ENCODE peak calls at places on chromosomes 12 and 14, in five cellular contexts. P is A549, W is hepatocyte, O is thyroid gland, I is heart right ventricle. K is an unnamed sample.

GRCh38 chr14:29016050-29016900 is 249.7 kb downstream of the FOXG1 start:
- DNase-seq in P (peak; percentile 53), W (peak; percentile 59), O (no peak), I (no peak), K (no peak)

GRCh38 chr12:79935624-79936040 is 735 bp upstream of the PPP1R12A start:
- DNase-seq in P (no peak), W (no peak), O (peak; percentile 56), I (no peak), K (no peak)

GRCh38 chr12:132873724-132874123 is 13.7 kb downstream of the CHFR start:
- DNase-seq in P (no peak), W (no peak), O (no peak), I (no peak), K (no peak)

GRCh38 chr12:10128687-10129086 is 1.3 kb downstream of the CLEC7A start:
- DNase-seq in P (no peak), W (no peak), O (no peak), I (no peak), K (no peak)

GRCh38 chr12:14473707-14474287 is 93.9 kb downstream of the PLBD1 start:
- DNase-seq in P (peak; percentile 50), W (peak; percentile 8), O (no peak), I (no peak), K (peak; percentile 3)

GRCh38 chr14:65279510-65279909 is 133.0 kb upstream of the FUT8 start:
- DNase-seq in P (no peak), W (no peak), O (no peak), I (no peak), K (no peak)

GRCh38 chr14:68685419-68686211 is 107.3 kb downstream of the ZFP36L1 start:
- DNase-seq in P (no peak), W (peak; percentile 85), O (peak; percentile 63), I (no peak), K (peak; percentile 86)

GRCh38 chr12:132585177-132585576 is 25.2 kb downstream of the LRCOL1 start:
- DNase-seq in P (no peak), W (no peak), O (no peak), I (no peak), K (no peak)

GRCh38 chr14:30710870-30711269 is 88.8 kb downstream of the SCFD1 start:
- DNase-seq in P (no peak), W (no peak), O (no peak), I (no peak), K (no peak)

GRCh38 chr12:50740307-50740706 is 23.6 kb upstream of the ATF1 start:
- DNase-seq in P (no peak), W (no peak), O (no peak), I (no peak), K (no peak)

GRCh38 chr14:23308721-23309445 is 2.2 kb downstream of the BCL2L2 start:
- DNase-seq in P (no peak), W (no peak), O (no peak), I (no peak), K (no peak)
- H3K27ac ChIP-seq in P (peak overlapping the region; percentile 17), W (no peak overlapping the region), O (no peak overlapping the region), I (no peak overlapping the region), K (no peak overlapping the region)

DNA sequence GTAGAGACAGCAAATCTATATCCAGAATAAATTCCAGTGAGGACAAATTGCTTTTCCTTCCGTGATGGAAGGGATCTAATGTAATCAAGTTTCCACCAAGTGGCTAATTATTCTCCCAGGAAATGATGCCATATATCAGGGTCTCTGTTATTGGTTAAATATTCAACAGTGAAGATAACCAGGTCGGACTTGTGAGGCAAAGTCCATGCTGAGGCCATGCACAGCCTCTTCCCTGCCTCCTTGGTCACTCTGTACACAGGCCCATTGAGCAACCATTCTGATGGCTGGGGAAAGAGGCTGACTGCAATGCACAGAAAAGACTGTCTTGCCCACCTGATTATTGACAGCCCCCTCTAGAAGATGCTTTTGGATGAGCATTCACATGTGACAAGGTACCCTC is 90.1 kb downstream of the TNFAIP2 start:
- DNase-seq in P (no peak), W (peak; percentile 72), O (no peak), I (no peak), K (no peak)
- H3K27ac ChIP-seq in P (no peak overlapping the region), W (peak overlapping the region; percentile 93), O (no peak overlapping the region), I (no peak overlapping the region), K (no peak overlapping the region)

DNA sequence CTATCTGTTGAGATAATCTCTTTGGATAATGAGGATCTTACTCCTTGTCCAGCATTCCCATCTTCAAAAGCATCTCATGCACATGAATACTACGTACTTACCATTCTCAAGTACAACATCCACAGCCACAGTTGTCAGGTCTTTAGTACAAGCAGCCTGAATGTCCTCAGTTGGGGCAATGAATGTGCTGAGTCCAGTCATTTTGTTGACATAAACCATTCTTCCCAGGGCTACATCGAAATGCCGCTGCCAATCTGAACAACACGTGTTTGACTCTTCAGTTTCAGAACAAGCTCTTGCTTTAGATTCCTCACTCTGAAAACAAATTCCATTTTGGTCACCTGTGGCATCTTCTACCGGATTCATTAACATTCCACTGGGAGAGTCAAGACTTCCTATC is 5.0 kb downstream of the MLH3 start:
- DNase-seq in P (no peak), W (no peak), O (peak; percentile 56), I (no peak), K (no peak)
- H3K27ac ChIP-seq in P (no peak overlapping the region), W (peak overlapping the region; percentile 22), O (peak overlapping the region; percentile 47), I (no peak overlapping the region), K (no peak overlapping the region)

GRCh38 chr12:98856897-98857540 is 211.9 kb downstream of the APAF1 start:
- DNase-seq in P (no peak), W (no peak), O (no peak), I (no peak), K (no peak)
- H3K27ac ChIP-seq in P (no peak overlapping the region), W (no peak overlapping the region), O (no peak overlapping the region), I (no peak overlapping the region), K (no peak overlapping the region)

DNA sequence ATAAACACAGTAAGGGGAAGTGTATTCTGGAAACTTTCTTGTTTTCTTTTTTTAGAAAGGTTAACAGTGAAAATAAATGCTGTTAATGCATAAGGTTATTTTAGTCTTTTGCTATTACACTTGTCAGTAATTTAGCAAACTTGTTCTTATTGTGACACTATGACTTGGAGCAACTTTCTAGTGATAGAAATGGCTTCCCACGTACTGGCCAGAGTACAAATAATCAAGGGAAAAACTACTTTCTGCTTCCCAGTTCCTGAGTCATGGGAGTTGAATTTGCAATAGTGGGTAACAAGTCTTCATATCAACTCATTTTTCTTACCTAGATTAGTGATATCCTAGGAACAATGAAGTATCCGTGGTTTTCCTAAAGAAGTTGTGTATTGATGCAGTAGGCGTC is 1072.3 kb downstream of the FLRT2 start:
- DNase-seq in P (no peak), W (no peak), O (no peak), I (no peak), K (no peak)
- H3K27ac ChIP-seq in P (no peak overlapping the region), W (no peak overlapping the region), O (no peak overlapping the region), I (no peak overlapping the region), K (no peak overlapping the region)

DNA sequence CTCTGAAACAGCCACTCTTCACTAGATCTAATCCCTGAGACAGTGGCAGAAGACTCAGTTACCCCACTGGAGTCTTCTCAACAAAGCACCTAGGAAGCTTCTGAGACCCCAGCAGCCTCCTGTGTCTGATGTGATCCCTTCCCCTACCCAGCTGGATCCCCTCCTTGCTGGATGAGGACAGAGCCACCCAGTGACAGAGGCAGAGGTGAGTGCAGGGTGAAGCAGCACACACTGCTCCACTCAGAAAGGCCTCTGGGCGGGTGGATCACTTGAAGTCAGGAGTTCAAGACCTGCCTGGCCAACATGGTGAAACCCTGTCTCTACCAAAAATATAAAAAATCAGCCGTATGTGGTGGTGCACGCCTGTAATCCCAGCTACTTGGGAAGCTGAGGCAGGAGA is 2.7 kb downstream of the SPRYD3 start:
- DNase-seq in P (no peak), W (no peak), O (no peak), I (no peak), K (no peak)
- H3K27ac ChIP-seq in P (no peak overlapping the region), W (no peak overlapping the region), O (no peak overlapping the region), I (no peak overlapping the region), K (no peak overlapping the region)

GRCh38 chr12:125136702-125137101 is 71.5 kb downstream of the AACS start:
- DNase-seq in P (no peak), W (no peak), O (no peak), I (no peak), K (no peak)

GRCh38 chr12:125134576-125134975 is 69.3 kb downstream of the AACS start:
- DNase-seq in P (no peak), W (no peak), O (no peak), I (no peak), K (no peak)

GRCh38 chr12:125137776-125138344 is 72.6 kb downstream of the AACS start:
- DNase-seq in P (no peak), W (no peak), O (no peak), I (no peak), K (no peak)

GRCh38 chr12:125133616-125134015 is 68.4 kb downstream of the AACS start:
- DNase-seq in P (no peak), W (no peak), O (no peak), I (no peak), K (no peak)

GRCh38 chr12:125135906-125136305 is 70.7 kb downstream of the AACS start:
- DNase-seq in P (no peak), W (no peak), O (no peak), I (no peak), K (no peak)
- H3K27ac ChIP-seq in P (no peak overlapping the region), W (no peak overlapping the region), O (no peak overlapping the region), I (no peak overlapping the region), K (no peak overlapping the region)

GRCh38 chr14:67510121-67510520 is 21.6 kb upstream of the TMEM229B start:
- DNase-seq in P (no peak), W (no peak), O (no peak), I (no peak), K (no peak)
- H3K27ac ChIP-seq in P (no peak overlapping the region), W (no peak overlapping the region), O (no peak overlapping the region), I (no peak overlapping the region), K (no peak overlapping the region)

GRCh38 chr14:93301821-93302447 is 30.9 kb downstream of the BTBD7 start:
- DNase-seq in P (peak; percentile 24), W (peak; percentile 51), O (no peak), I (no peak), K (peak; percentile 34)
- H3K27ac ChIP-seq in P (no peak overlapping the region), W (peak overlapping the region; percentile 90), O (no peak overlapping the region), I (no peak overlapping the region), K (peak overlapping the region; percentile 64)

K was measured in HCT116.